ENCODE peak calls at places on chromosomes 12 and 14, in four cellular contexts. M is Peyer's patch, S is ELR, Q is left ventricle myocardium superior. K is an unnamed sample.

GRCh38 chr12:90484130-90484529 is 470.8 kb downstream of the CCER1 start:
- DNase-seq in M (no peak), S (no peak), Q (no peak), K (peak)

GRCh38 chr12:127241056-127241830 is 1025.7 kb upstream of the TMEM132C start:
- DNase-seq in M (no peak), S (peak), Q (no peak), K (no peak)

GRCh38 chr14:75339059-75339458 is 60.4 kb downstream of the FOS start:
- DNase-seq in M (no peak), S (no peak), Q (no peak), K (no peak)

GRCh38 chr14:100827751-100828447 is 2.0 kb downstream of the MEG3 start:
- DNase-seq in M (no peak), S (peak), Q (no peak), K (no peak)

GRCh38 chr12:52540531-52540930 is 12.4 kb downstream of the KRT71 start:
- DNase-seq in M (no peak), S (no peak), Q (no peak), K (no peak)

GRCh38 chr14:68619805-68620574 is 172.9 kb downstream of the ZFP36L1 start:
- DNase-seq in M (no peak), S (peak), Q (peak), K (peak)

GRCh38 chr12:112450725-112451124 is 32.0 kb downstream of the PTPN11 start:
- DNase-seq in M (no peak), S (no peak), Q (no peak), K (no peak)

GRCh38 chr12:105659355-105660075 is 329.0 kb downstream of the C12orf75 start:
- DNase-seq in M (no peak), S (no peak), Q (peak), K (no peak)

GRCh38 chr12:12918781-12919180 is 27.4 kb downstream of the GPRC5A start:
- DNase-seq in M (no peak), S (no peak), Q (no peak), K (no peak)

GRCh38 chr12:132617822-132618682 is 524 bp upstream of the P2RX2 start:
- DNase-seq in M (no peak), S (no peak), Q (no peak), K (no peak)

GRCh38 chr12:124624823-124625222 is 57.4 kb upstream of the NCOR2 start:
- DNase-seq in M (no peak), S (no peak), Q (no peak), K (no peak)

GRCh38 chr12:49878021-49878420 is 25.7 kb downstream of the FAIM2 start:
- DNase-seq in M (no peak), S (no peak), Q (no peak), K (no peak)

GRCh38 chr12:106918746-106919145 is 37.0 kb upstream of the TMEM263 start:
- DNase-seq in M (no peak), S (peak), Q (no peak), K (peak)

GRCh38 chr14:93543766-93544165 is 113.0 kb downstream of the UNC79 start:
- DNase-seq in M (no peak), S (peak), Q (no peak), K (peak)

GRCh38 chr14:99612737-99613330 is 8.8 kb upstream of the CCDC85C start:
- DNase-seq in M (no peak), S (peak), Q (no peak), K (no peak)

GRCh38 chr14:58171090-58171489 is 19.1 kb upstream of the ARMH4 start:
- DNase-seq in M (peak), S (peak), Q (peak), K (peak)

GRCh38 chr12:6949063-6949594 is 2.0 kb upstream of the PTPN6 start:
- DNase-seq in M (peak), S (no peak), Q (peak), K (no peak)

GRCh38 chr14:21300892-21301291 is 21.0 kb downstream of the RPGRIP1 start:
- DNase-seq in M (peak), S (peak), Q (peak), K (peak)

GRCh38 chr14:75188520-75189267 is 12.3 kb upstream of the TMED10 start:
- DNase-seq in M (peak), S (no peak), Q (no peak), K (peak)

GRCh38 chr14:64706552-64707193 is 2.4 kb downstream of the PLEKHG3 start:
- DNase-seq in M (peak), S (no peak), Q (no peak), K (no peak)

GRCh38 chr14:56224691-56225681 is 106.8 kb downstream of the PELI2 start:
- DNase-seq in M (peak), S (no peak), Q (no peak), K (no peak)

GRCh38 chr12:24853588-24853987 is 95.3 kb downstream of the BCAT1 start:
- DNase-seq in M (no peak), S (peak), Q (no peak), K (no peak)

GRCh38 chr14:29717906-29718305 is 209.7 kb downstream of the PRKD1 start:
- DNase-seq in M (no peak), S (no peak), Q (no peak), K (peak)

GRCh38 chr14:64758711-64759554 is 54.7 kb downstream of the PLEKHG3 start:
- DNase-seq in M (no peak), S (peak), Q (peak), K (peak)

GRCh38 chr12:113506867-113507266 is 35.2 kb upstream of the LHX5 start:
- DNase-seq in M (no peak), S (no peak), Q (no peak), K (no peak)

GRCh38 chr14:98711453-98711852 is 560.5 kb downstream of the BCL11B start:
- DNase-seq in M (no peak), S (no peak), Q (no peak), K (peak)

GRCh38 chr14:93019367-93019843 is 96.3 kb downstream of the ITPK1 start:
- DNase-seq in M (no peak), S (no peak), Q (no peak), K (no peak)

GRCh38 chr12:28742791-28743190 is 406.3 kb upstream of the FAR2 start:
- DNase-seq in M (no peak), S (peak), Q (no peak), K (no peak)

GRCh38 chr12:131137836-131138637 is 184.3 kb downstream of the ADGRD1 start:
- DNase-seq in M (no peak), S (no peak), Q (no peak), K (no peak)

GRCh38 chr12:49621651-49622500 is 1.5 kb upstream of the PRPF40B start:
- DNase-seq in M (no peak), S (no peak), Q (peak), K (no peak)

GRCh38 chr14:54278087-54278486 is 118.7 kb upstream of the CDKN3 start:
- DNase-seq in M (no peak), S (no peak), Q (no peak), K (peak)

GRCh38 chr12:32240833-32241232 is 134.2 kb downstream of the BICD1 start:
- DNase-seq in M (no peak), S (peak), Q (no peak), K (no peak)

GRCh38 chr12:34304001-34304400 is 281.7 kb downstream of the ALG10 start:
- DNase-seq in M (no peak), S (no peak), Q (no peak), K (no peak)

GRCh38 chr14:104001003-104001402 is 58.7 kb upstream of the RD3L start:
- DNase-seq in M (no peak), S (no peak), Q (no peak), K (peak)

GRCh38 chr14:78448483-78449094 is 278.4 kb downstream of the NRXN3 start:
- DNase-seq in M (peak), S (peak), Q (no peak), K (peak)

GRCh38 chr12:108390495-108391203 is 51.5 kb upstream of the CMKLR1 start:
- DNase-seq in M (no peak), S (no peak), Q (no peak), K (no peak)